ENCODE peak calls at places on chromosome 11, in six cellular contexts. W, L, E, D, T and B are unnamed samples.

GRCh38 chr11:27242591-27242990 is 120.4 kb downstream of the CCDC34 start:
- DNase-seq in E (peak), L (no peak), T (no peak), W (no peak), D (no peak), B (peak)

GRCh38 chr11:46279393-46280099 is 2.1 kb downstream of the CREB3L1 start:
- DNase-seq in E (peak), D (no peak), T (no peak), W (no peak), L (peak), B (peak)

GRCh38 chr11:9144828-9145227 is 53.4 kb upstream of the SCUBE2 start:
- DNase-seq in W (no peak), E (no peak), L (no peak), D (no peak), T (no peak), B (no peak)

GRCh38 chr11:44564198-44564597 is 1.3 kb upstream of the CD82 start:
- DNase-seq in T (no peak), E (no peak), W (no peak), D (no peak), L (peak), B (no peak)

GRCh38 chr11:118618991-118619375 is 11.6 kb downstream of the PHLDB1 start:
- DNase-seq in E (peak), D (no peak), W (no peak), T (no peak), L (no peak), B (peak)

GRCh38 chr11:1267441-1268100 is 41.9 kb downstream of the TOLLIP start:
- DNase-seq in D (no peak), W (no peak), L (no peak), E (no peak), T (no peak), B (no peak)

GRCh38 chr11:61541568-61541967 is 33.0 kb downstream of the LRRC10B start:
- DNase-seq in T (peak), D (peak), L (no peak), E (no peak), W (peak), B (peak)

GRCh38 chr11:105230586-105230985 is 91.0 kb upstream of the CARD18 start:
- DNase-seq in W (no peak), T (no peak), E (no peak), L (no peak), D (no peak), B (no peak)

GRCh38 chr11:36300651-36301050 is 4.6 kb downstream of the PRR5L start:
- DNase-seq in L (peak), D (no peak), E (no peak), T (no peak), W (no peak), B (peak)

GRCh38 chr11:60485987-60486386 is 6.6 kb upstream of the MS4A12 start:
- DNase-seq in T (peak), E (peak), D (peak), L (peak), W (peak), B (no peak)

GRCh38 chr11:45333023-45333422 is 46.9 kb upstream of the SYT13 start:
- DNase-seq in D (no peak), T (no peak), W (no peak), E (peak), L (no peak), B (no peak)

GRCh38 chr11:94129505-94130335 is 1.1 kb downstream of the PANX1 start:
- DNase-seq in T (no peak), E (peak), W (no peak), L (no peak), D (peak), B (no peak)

GRCh38 chr11:76419896-76420295 is 24.9 kb upstream of the EMSY start:
- DNase-seq in L (no peak), E (no peak), T (peak), D (no peak), W (no peak), B (peak)

GRCh38 chr11:1351278-1351937 is 38.3 kb upstream of the BRSK2 start:
- DNase-seq in D (peak), T (peak), L (no peak), W (no peak), E (no peak), B (no peak)

GRCh38 chr11:44950036-44950624 is 553 bp downstream of the TP53I11 start:
- DNase-seq in W (peak), L (no peak), D (no peak), E (no peak), T (peak), B (peak)

GRCh38 chr11:27331984-27332383 is 31.0 kb downstream of the CCDC34 start:
- DNase-seq in E (peak), T (no peak), D (no peak), W (no peak), L (no peak), B (peak)

GRCh38 chr11:12242071-12242672 is 131.8 kb downstream of the MICAL2 start:
- DNase-seq in W (no peak), L (no peak), E (no peak), D (no peak), T (no peak), B (no peak)

GRCh38 chr11:859394-860131 is 16.9 kb downstream of the TSPAN4 start:
- DNase-seq in E (peak), D (no peak), L (peak), T (no peak), W (no peak), B (peak)

GRCh38 chr11:73399159-73400090 is 23.2 kb downstream of the RELT start:
- DNase-seq in L (no peak), E (no peak), D (no peak), W (no peak), T (peak), B (no peak)

GRCh38 chr11:100094121-100094865 is 592.8 kb upstream of the ARHGAP42 start:
- DNase-seq in D (no peak), E (no peak), T (no peak), L (no peak), W (no peak), B (no peak)

GRCh38 chr11:35615911-35616900 is 2.1 kb upstream of the FJX1 start:
- DNase-seq in D (no peak), T (peak), L (peak), W (no peak), E (peak), B (peak)

GRCh38 chr11:103035656-103036434 is 56.1 kb downstream of the DCUN1D5 start:
- DNase-seq in T (peak), L (no peak), W (peak), D (peak), E (peak), B (peak)

GRCh38 chr11:11965656-11966353 is 42.6 kb downstream of the DKK3 start:
- DNase-seq in E (no peak), T (no peak), L (no peak), D (no peak), W (no peak), B (no peak)

GRCh38 chr11:76614471-76615183 is 55.9 kb downstream of the LRRC32 start:
- DNase-seq in L (no peak), W (no peak), T (no peak), D (no peak), E (no peak), B (no peak)

GRCh38 chr11:61294717-61295595 is at the start of gene VWCE:
- DNase-seq in L (peak), D (no peak), T (peak), W (peak), E (peak), B (peak)

GRCh38 chr11:106421673-106422292 is 344.3 kb downstream of the AASDHPPT start:
- DNase-seq in L (no peak), D (no peak), E (no peak), W (no peak), T (no peak), B (no peak)

GRCh38 chr11:27459191-27459590 is 13.4 kb downstream of the LGR4 start:
- DNase-seq in D (no peak), T (no peak), W (peak), E (no peak), L (no peak), B (no peak)

GRCh38 chr11:72239296-72239848 is 4.6 kb downstream of the PHOX2A start:
- DNase-seq in T (peak), D (no peak), E (peak), W (peak), L (peak), B (peak)